ENCODE peak calls at places on chromosome 17, in nine cellular contexts. U, T, C, M, X, J, F, A and E are unnamed samples.

GRCh38 chr17:70808596-70808995 is 639.3 kb downstream of the KCNJ2 start:
- DNase-seq in F (no peak), A (no peak), C (peak), X (no peak), J (no peak), T (peak), M (peak), U (no peak), E (no peak)

GRCh38 chr17:50482516-50482915 is 3.9 kb downstream of the RSAD1 start:
- DNase-seq in F (peak), M (peak), A (peak), J (peak), C (peak), X (peak), U (peak), T (peak), E (peak)

GRCh38 chr17:49914096-49914490 is 54.9 kb upstream of the DLX4 start:
- DNase-seq in F (no peak), T (no peak), A (no peak), C (no peak), J (no peak), X (no peak), M (peak), U (no peak), E (no peak)

GRCh38 chr17:61598014-61598413 is 7.0 kb upstream of the NACA2 start:
- DNase-seq in J (no peak), C (no peak), M (no peak), X (no peak), U (no peak), F (no peak), A (no peak), T (no peak), E (no peak)

GRCh38 chr17:65013613-65014391 is 42.7 kb downstream of the GNA13 start:
- DNase-seq in X (no peak), F (no peak), C (no peak), M (no peak), A (peak), J (peak), U (peak), T (peak), E (peak)

GRCh38 chr17:64608571-64608981 is 53.5 kb downstream of the SMURF2 start:
- DNase-seq in C (no peak), X (no peak), M (no peak), F (no peak), U (peak), T (peak), A (no peak), J (no peak), E (no peak)

GRCh38 chr17:67585077-67585602 is 132.6 kb upstream of the NOL11 start:
- DNase-seq in A (no peak), T (no peak), F (no peak), M (no peak), C (no peak), J (no peak), X (no peak), U (peak), E (no peak)

GRCh38 chr17:19646788-19647696 is 1.5 kb upstream of the ALDH3A2 start:
- DNase-seq in J (no peak), U (peak), A (no peak), F (no peak), T (peak), X (no peak), C (no peak), M (peak), E (no peak)

GRCh38 chr17:49240619-49241018 is 10.0 kb upstream of the PHOSPHO1 start:
- DNase-seq in A (no peak), T (no peak), U (no peak), X (no peak), C (no peak), M (no peak), J (no peak), F (no peak), E (no peak)

GRCh38 chr17:56047321-56047720 is 106.0 kb upstream of the ANKFN1 start:
- DNase-seq in M (no peak), A (no peak), J (no peak), U (no peak), F (no peak), C (no peak), T (no peak), X (no peak), E (no peak)

GRCh38 chr17:70091005-70091568 is 16.1 kb downstream of the KCNJ16 start:
- DNase-seq in F (no peak), X (no peak), A (no peak), C (no peak), J (no peak), U (no peak), M (no peak), T (no peak), E (no peak)

GRCh38 chr17:69597898-69598692 is 183.6 kb downstream of the MAP2K6 start:
- DNase-seq in C (no peak), M (no peak), X (no peak), T (peak), J (no peak), A (no peak), U (peak), F (no peak), E (no peak)

GRCh38 chr17:45677770-45678169 is 106.3 kb upstream of the CRHR1 start:
- DNase-seq in J (no peak), C (no peak), T (peak), M (no peak), U (no peak), X (no peak), F (no peak), A (no peak), E (no peak)

GRCh38 chr17:66468241-66469087 is 166.1 kb downstream of the PRKCA start:
- DNase-seq in F (no peak), A (no peak), C (no peak), J (no peak), M (no peak), T (peak), U (no peak), X (peak), E (no peak)

GRCh38 chr17:69170377-69170776 is 28.7 kb upstream of the ABCA6 start:
- DNase-seq in X (no peak), A (no peak), C (no peak), F (no peak), U (no peak), M (no peak), T (no peak), J (no peak), E (no peak)

GRCh38 chr17:52233176-52233575 is 74.7 kb upstream of the CA10 start:
- DNase-seq in J (no peak), X (no peak), T (no peak), C (no peak), U (no peak), A (no peak), M (no peak), F (no peak), E (no peak)

GRCh38 chr17:73196500-73196899 is 3.6 kb downstream of the COG1 start:
- DNase-seq in F (no peak), M (peak), T (peak), A (peak), J (no peak), U (peak), C (no peak), X (no peak), E (no peak)

GRCh38 chr17:34728771-34729310 is 149.5 kb downstream of the TMEM132E start:
- DNase-seq in F (no peak), T (no peak), M (no peak), U (no peak), X (no peak), C (no peak), A (no peak), J (no peak), E (no peak)

DNA sequence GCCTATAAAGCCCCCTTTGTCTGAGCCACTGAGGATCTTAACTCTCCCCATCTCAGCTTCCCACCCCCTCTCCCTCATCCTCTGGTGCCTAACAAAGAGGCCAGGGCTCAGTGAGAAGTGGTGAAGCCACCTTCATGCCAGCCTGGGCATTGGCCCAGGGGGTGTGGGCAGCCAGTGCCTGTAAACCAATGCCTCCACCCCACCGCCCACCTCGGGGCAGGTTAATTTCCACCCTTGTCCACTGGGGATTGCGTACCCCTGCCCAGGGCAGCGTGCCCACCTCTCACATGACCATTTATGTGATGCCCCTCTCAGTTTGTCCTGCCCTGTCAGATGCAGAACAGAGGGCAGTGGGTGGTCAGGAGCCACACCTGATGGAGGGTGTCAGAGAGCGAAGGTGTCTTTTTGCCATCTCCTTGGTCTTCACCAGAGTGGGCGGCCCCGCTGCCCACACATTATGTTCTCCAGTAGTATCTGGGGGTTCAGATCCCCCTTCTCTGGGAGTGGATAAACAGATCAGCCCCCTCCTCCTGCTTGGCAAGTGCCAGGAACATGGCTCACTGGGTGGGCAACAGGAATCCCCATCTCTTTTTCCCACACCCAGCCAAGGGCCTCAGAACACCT is 10.1 kb upstream of the ARHGAP23 start:
- DNase-seq in U (no peak), J (no peak), X (no peak), T (no peak), F (no peak), M (no peak), C (no peak), A (no peak), E (no peak)
- H3K4me3 ChIP-seq in U (no peak), J (no peak), X (no peak), T (no peak), F (no peak), M (no peak), C (no peak), A (no peak), E (no peak)

DNA sequence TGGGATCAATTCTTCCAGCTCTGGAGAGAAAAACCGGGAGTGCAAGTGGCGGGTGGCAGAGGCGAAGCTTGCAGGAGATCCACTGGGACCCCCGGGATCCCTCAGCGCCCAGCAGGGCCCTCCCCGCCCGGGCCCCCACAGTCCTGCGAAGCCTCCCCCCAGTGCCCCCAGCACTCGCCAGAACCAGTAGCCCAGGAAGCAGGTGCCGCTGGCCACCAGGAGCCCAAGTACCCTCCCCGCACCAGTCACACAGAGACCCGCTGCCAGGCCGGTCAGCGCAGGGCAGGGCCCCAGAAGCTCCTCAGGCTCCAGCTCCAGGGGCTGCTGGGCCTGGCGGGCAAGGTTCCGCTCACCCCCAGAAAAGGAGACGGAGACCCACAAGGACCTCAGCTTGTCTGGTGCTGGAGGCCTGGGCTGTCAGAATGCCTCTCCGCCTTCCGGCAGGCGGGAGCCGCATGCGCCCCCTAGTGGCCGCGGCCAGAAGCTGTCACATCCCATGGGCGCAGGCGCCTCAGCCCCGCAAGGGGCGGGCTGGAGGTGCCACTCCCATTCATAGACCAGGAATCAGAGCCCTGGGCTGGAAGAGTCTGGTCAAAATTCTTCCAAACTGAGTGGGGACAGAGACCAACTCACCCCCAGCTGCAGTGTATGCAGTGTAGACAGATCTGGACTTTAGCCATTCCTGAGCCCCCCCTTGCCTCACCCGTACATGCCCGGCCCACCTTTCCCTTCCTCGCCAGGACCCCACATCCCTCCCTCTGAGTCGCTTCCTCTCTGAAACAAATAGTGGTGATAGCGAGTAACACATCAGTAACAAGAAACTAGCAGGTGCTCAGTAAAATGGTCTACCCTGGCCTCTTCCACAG is 1002.3 kb downstream of the KCNJ18 start:
- DNase-seq in M (no peak), A (no peak), F (no peak), C (peak), U (no peak), J (no peak), X (no peak), T (no peak), E (no peak)
- TF ChIP-seq CTCF in M (peak), A (peak), F (no peak), C (peak), U (peak), J (peak), X (no peak), T (peak), E (no peak)

DNA sequence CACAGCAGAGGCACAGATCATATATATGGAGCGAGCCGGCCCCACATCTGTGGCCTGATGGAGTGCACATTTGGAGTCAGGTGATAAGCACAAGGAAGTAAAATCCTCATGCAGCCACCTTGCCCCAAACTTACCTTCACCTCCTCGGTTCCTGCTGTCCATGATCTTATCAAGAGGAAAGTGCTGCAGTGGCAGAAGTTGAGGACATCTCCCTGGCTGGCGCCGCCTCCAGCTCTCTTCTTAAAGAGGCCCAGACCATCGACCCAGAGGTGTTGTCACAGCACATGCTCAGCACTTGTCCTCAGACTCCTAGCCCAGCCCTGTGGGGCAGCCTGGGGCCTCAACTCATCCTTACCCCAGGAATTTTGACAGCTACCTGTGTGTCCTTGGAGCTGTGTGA is 212.5 kb downstream of the CCDC182 start:
- DNase-seq in T (no peak), C (no peak), U (no peak), F (no peak), X (no peak), M (no peak), J (no peak), A (no peak), E (no peak)
- H3K4me3 ChIP-seq in T (no peak), C (no peak), U (no peak), F (no peak), X (no peak), M (no peak), J (no peak), A (no peak), E (no peak)

DNA sequence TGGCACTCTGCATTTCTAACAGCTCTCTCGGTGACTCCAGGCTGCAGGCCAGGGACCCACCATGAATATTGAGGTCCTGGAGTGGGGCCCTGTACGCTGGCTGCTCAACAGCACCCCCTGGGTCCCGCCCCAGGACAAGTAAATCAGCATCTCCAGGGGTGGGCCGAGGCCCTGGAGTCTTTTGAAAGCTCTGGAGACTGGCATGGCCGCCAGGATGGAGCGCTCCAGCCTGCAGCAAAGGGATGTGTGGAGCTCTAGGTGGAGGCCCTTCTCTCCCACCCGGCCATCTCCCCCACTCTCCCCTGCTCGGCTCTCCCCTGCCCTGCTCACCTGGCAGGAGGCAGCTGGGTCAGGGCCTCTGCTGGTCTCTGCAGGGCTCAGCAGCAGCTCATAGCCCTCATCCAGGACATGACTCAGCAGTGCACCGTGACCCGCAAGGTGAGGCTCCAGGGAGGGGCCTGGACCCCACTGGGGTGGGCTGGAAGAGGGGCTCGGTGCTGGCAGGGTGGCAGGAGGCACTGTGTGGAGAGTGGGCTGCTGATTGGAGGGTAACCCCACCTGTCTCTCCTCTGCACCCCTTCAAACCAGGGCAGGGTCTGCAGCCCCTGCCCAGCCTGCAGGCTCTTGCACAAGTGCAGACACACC is 16.6 kb downstream of the SGSH start:
- DNase-seq in T (no peak), J (no peak), U (no peak), M (no peak), C (no peak), F (no peak), A (no peak), X (no peak), E (no peak)
- TF ChIP-seq CTCF in T (no peak), J (no peak), U (no peak), M (no peak), C (no peak), F (no peak), A (no peak), X (no peak), E (no peak)

DNA sequence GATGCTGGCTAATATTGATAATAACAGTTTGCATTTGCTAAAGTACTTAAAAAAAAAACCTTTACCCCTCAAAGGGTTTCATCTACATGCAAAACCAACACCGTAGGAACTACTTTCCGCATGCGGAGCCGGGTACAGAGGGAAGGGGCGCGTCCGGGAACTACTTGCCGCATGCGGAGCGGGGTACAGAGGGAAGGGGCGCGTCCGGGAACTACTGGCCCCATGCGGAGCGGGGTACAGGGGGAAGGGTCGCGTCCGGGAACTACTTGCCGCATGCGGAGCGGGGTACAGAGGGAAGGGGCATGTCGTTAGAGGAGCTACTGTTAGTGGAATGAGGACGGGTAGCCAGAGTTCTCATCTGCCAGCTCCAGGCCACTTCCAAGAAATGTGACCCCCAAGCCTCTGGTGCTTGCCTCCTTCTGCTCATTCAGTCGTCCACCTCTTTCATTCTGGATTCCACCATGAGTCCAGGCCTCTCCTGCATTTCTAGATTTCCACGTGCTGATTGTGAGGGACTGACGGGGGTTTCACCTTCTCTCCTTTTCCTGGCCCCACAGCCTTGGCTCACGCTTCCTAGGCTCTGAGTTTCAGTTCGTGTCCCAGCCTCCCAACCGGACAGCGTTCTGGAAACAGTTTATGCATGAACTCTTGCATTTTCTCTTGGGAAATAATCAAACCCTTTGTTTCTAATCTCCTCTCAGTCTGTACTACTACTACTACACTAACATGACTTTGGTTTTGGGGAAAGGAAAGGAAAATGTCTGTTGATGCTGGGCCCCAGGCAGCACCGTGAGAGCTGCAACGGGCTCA is 26.9 kb downstream of the MINK1 start:
- DNase-seq in T (no peak), A (no peak), X (no peak), C (no peak), M (no peak), F (no peak), J (no peak), U (no peak), E (no peak)
- H3K4me3 ChIP-seq in T (no peak), A (no peak), X (no peak), C (no peak), M (no peak), F (no peak), J (no peak), U (no peak), E (no peak)

DNA sequence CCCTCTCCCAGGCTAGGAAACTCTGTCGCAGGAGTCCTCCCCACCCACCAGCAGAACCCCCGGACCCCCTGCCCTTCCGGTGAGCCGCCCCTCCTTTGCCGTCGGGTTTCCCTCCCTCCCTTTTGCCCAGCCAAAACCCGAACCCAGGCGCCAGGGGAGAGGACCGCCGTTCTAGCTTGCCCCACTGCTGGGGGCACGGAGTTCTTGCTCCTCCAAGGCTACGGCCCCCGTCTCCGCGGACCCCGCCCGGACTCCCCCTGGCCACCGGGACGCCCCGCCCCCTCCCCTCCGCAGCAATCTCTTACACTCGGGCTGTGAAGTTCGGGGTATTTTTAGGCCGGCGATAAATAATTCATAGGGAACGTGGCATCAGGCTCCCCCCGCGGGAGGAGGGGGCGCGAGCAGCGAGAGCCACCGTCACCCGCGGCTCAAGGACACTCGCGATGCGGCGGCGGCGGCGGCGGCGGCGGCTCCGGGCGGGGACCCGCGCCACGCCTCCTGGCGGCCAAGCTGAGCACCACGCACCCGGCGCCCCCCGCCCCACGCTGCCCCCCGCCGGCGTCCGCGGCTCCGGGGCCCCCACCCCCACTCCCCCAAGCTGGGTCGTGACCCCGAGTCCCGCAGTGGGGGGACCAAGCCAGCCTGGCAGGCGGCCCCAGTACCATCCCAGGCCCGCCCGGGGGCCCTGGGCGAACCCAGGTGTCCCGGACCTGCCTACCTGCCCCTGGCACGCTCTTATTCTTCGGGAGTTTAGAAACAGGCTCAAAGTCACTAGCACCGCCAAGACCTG is at the start of gene GRIN2C:
- DNase-seq in J (no peak), A (no peak), T (no peak), M (peak), X (no peak), U (no peak), C (peak), F (no peak), E (no peak)
- TF ChIP-seq CTCF in J (no peak), A (no peak), T (no peak), M (peak), X (peak), U (no peak), C (peak), F (peak), E (no peak)

DNA sequence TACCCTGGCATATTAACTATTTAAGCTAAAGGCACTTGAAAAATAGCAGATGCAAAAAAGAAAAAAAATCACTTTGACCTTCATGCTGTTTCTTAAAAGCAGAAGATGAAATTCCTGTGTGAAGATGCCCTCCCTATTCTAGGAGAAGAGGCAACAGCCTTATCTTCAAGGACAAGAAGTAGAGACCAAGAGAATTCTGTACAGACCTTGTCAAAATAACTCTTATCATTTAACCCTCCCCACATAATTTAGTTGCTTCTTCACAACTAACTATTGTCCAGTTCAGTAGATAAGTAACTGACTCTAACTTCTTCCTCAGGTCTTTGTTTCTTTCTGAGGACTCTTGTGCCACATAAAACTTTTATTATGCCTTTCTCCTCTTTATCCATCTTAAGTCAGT is 72.0 kb upstream of the MARCHF10 start:
- DNase-seq in T (no peak), F (no peak), A (no peak), C (no peak), M (no peak), J (no peak), X (no peak), U (no peak), E (no peak)
- H3K4me3 ChIP-seq in T (no peak), F (no peak), A (no peak), C (no peak), M (no peak), J (no peak), X (no peak), U (no peak), E (no peak)